ENCODE peak calls at places on chromosomes 13 and 19, in nine cellular contexts. K is stomach; R is RWPE1; O is CD8-positive, alpha-beta memory T cell; P is CD4-positive, alpha-beta memory T cell; Z is A549; Q is tibial artery; E is lower lobe of right lung; I is spleen. T is an unnamed sample.

GRCh38 chr19:33284146-33284643 is 18.1 kb downstream of the CEBPA start:
- DNase-seq in K (no peak), E (no peak), P (no peak), I (no peak), R (no peak), O (no peak), Q (no peak), Z (no peak), T (no peak)

GRCh38 chr13:50123002-50123401 is 107.8 kb downstream of the KCNRG start:
- DNase-seq in O (no peak), Z (no peak), R (no peak), I (no peak), K (no peak), Q (no peak), P (no peak), E (no peak), T (no peak)

GRCh38 chr13:21668665-21669599 is 1.9 kb upstream of the FGF9 start:
- DNase-seq in Z (no peak), I (peak; percentile 80), R (no peak), O (peak; percentile 76), E (no peak), Q (peak; percentile 38), K (no peak), P (peak; percentile 46), T (no peak)

GRCh38 chr13:110726726-110727125 is 13.2 kb downstream of the ING1 start:
- DNase-seq in P (peak; percentile 45), I (peak; percentile 86), Z (no peak), E (no peak), K (no peak), R (no peak), Q (no peak), O (peak; percentile 73), T (no peak)

GRCh38 chr19:4555657-4556561 is 3.6 kb downstream of the SEMA6B start:
- DNase-seq in Q (no peak), Z (peak; percentile 68), I (no peak), K (no peak), R (peak; percentile 84), P (no peak), E (no peak), O (no peak), T (no peak)

GRCh38 chr19:289651-290538 is 1.3 kb downstream of the PLPP2 start:
- DNase-seq in O (no peak), K (peak; percentile 87), I (no peak), E (peak; percentile 69), Z (peak; percentile 86), Q (no peak), P (peak; percentile 32), R (peak; percentile 87), T (no peak)

GRCh38 chr13:76993021-76993420 is 1.1 kb downstream of the CLN5 start:
- DNase-seq in Z (no peak), O (no peak), P (no peak), K (no peak), Q (no peak), E (no peak), R (peak; percentile 16), I (no peak), T (no peak)

GRCh38 chr19:32876919-32877285 is 7.3 kb upstream of the SLC7A9 start:
- DNase-seq in P (no peak), E (no peak), Z (peak; percentile 70), R (no peak), I (peak; percentile 57), K (no peak), Q (no peak), O (no peak), T (no peak)

GRCh38 chr19:33441277-33441699 is 67.8 kb downstream of the CEBPG start:
- DNase-seq in K (no peak), Z (no peak), R (no peak), P (no peak), I (peak; percentile 76), Q (no peak), E (peak; percentile 40), O (peak; percentile 43), T (no peak)

GRCh38 chr19:7101498-7102253 is 32.2 kb downstream of the ZNF557 start:
- DNase-seq in R (no peak), Q (no peak), Z (no peak), K (no peak), E (no peak), P (peak; percentile 51), O (no peak), I (no peak), T (no peak)

GRCh38 chr13:41386206-41386605 is 71.1 kb upstream of the RGCC start:
- DNase-seq in I (no peak), K (no peak), Z (no peak), P (no peak), Q (no peak), R (no peak), E (no peak), O (no peak), T (no peak)

GRCh38 chr19:54630784-54631183 is 500 bp downstream of the LILRB1 start:
- DNase-seq in Q (no peak), R (no peak), E (no peak), O (no peak), Z (no peak), K (no peak), P (no peak), I (no peak), T (no peak)

GRCh38 chr19:610071-610800 is 20.6 kb downstream of the HCN2 start:
- DNase-seq in O (no peak), Z (no peak), K (peak; percentile 41), E (no peak), P (peak; percentile 37), R (no peak), I (peak; percentile 84), Q (no peak), T (no peak)

GRCh38 chr13:30466358-30466714 is 600 bp upstream of the HMGB1 start:
- DNase-seq in O (no peak), R (peak; percentile 16), Q (no peak), I (no peak), P (no peak), Z (peak; percentile 10), K (no peak), E (no peak), T (no peak)

GRCh38 chr19:46209051-46209450 is 20.5 kb upstream of the IGFL1 start:
- DNase-seq in Q (no peak), K (no peak), E (no peak), O (no peak), I (no peak), R (no peak), Z (no peak), P (no peak), T (no peak)

GRCh38 chr19:10398819-10399218 is 4.5 kb downstream of the CDC37 start:
- DNase-seq in I (no peak), Q (no peak), O (no peak), E (no peak), P (no peak), K (no peak), R (no peak), Z (no peak), T (no peak)
- H3K27ac ChIP-seq in I (peak overlapping the region; percentile 45), Q (no peak overlapping the region), O (no peak overlapping the region), E (no peak overlapping the region), P (no peak overlapping the region), K (no peak overlapping the region), R (peak overlapping the region; percentile 14), Z (no peak overlapping the region), T (no peak overlapping the region)

GRCh38 chr19:47580397-47580796 is 7.4 kb upstream of the ZNF541 start:
- DNase-seq in E (no peak), K (no peak), I (no peak), P (no peak), O (no peak), R (no peak), Q (no peak), Z (no peak), T (no peak)

GRCh38 chr19:47587295-47587694 is 14.3 kb upstream of the ZNF541 start:
- DNase-seq in K (no peak), Q (no peak), O (no peak), E (no peak), Z (no peak), R (peak; percentile 30), P (no peak), I (no peak), T (no peak)

GRCh38 chr19:47581605-47582319 is 8.8 kb upstream of the ZNF541 start:
- DNase-seq in I (no peak), Z (no peak), K (peak; percentile 66), R (peak; percentile 37), O (no peak), E (peak; percentile 74), P (no peak), Q (no peak), T (no peak)

DNA sequence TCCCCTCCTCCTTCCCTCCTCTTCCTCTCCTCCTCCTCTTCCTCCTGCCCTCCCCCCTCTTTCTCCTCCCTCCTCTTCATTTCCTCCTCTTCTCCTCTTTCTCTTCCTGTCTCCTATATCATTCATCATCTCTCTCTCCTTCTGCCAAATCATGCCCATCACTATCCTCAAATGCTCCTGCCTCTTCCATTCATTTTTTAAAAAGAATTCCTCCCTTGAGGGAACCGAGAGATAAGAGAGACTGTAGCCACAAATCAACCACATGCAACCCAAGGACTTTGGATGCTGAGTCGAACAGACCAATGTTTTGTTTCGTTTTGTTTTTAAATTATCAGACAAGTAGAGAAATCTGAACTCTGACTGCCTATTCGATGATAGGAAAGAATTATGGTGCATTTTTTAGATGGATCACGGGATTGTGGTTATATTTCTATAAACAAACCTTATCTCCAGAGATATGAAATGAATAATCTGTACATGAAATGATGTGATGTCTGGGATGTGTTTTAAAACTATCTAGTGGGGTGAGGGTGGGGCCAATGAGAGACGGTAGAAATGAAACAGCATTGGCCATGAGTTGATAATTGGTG is 9.5 kb upstream of the ZNF541 start:
- DNase-seq in K (no peak), Q (no peak), O (no peak), E (no peak), I (no peak), P (no peak), Z (no peak), R (no peak), T (no peak)
- H3K27ac ChIP-seq in K (no peak overlapping the region), Q (no peak overlapping the region), O (no peak overlapping the region), E (no peak overlapping the region), I (no peak overlapping the region), P (no peak overlapping the region), Z (no peak overlapping the region), R (no peak overlapping the region), T (no peak overlapping the region)

GRCh38 chr19:2630352-2631001 is 72.0 kb downstream of the GNG7 start:
- DNase-seq in O (no peak), Z (no peak), K (no peak), Q (no peak), E (no peak), I (no peak), R (no peak), P (no peak), T (no peak)
- H3K27ac ChIP-seq in O (no peak overlapping the region), Z (no peak overlapping the region), K (peak overlapping the region; percentile 79), Q (no peak overlapping the region), E (peak overlapping the region; percentile 71), I (peak overlapping the region; percentile 82), R (no peak overlapping the region), P (peak overlapping the region; percentile 6), T (peak overlapping the region; percentile 79)

DNA sequence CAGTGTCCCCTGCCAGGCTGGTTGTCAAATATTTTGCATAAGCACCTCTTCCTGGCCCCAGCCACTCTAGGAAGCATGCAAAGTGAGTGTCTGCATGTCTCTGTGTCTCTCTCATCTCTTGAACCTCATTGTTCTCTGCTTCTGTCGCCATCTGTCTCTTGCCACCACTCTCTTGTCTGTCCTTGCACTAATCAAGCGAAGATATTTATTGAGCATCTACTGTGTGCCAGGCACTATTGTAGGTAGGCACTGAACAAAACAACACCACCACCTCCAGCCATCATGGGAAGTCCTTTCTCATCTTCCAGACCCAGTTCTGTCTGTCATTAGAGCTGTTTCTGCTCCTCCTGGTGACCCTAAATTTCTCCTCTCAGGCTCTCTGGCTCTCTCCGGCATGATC is 52.0 kb upstream of the SHKBP1 start:
- DNase-seq in R (no peak), K (no peak), O (no peak), P (no peak), Z (no peak), E (no peak), I (no peak), Q (no peak), T (no peak)
- H3K27ac ChIP-seq in R (no peak overlapping the region), K (no peak overlapping the region), O (no peak overlapping the region), P (no peak overlapping the region), Z (no peak overlapping the region), E (no peak overlapping the region), I (no peak overlapping the region), Q (no peak overlapping the region), T (no peak overlapping the region)

GRCh38 chr13:94168784-94169512 is 310.5 kb downstream of the DCT start:
- DNase-seq in O (no peak), Q (peak; percentile 30), I (no peak), Z (no peak), R (no peak), P (no peak), E (peak; percentile 45), K (no peak), T (no peak)
- H3K27ac ChIP-seq in O (no peak overlapping the region), Q (peak overlapping the region; percentile 64), I (no peak overlapping the region), Z (no peak overlapping the region), R (no peak overlapping the region), P (no peak overlapping the region), E (no peak overlapping the region), K (no peak overlapping the region), T (peak overlapping the region; percentile 70)

T was measured in coronary artery.